ENCODE peak calls at places on chromosome 7, in four cellular contexts. One of them, this sample, is unnamed.

GRCh38 chr7:33649476-33650441 is 255.6 kb upstream of the BMPER start:
- DNase-seq in GM12865: no peak
- DNase-seq in SK-MEL-5: no peak
- DNase-seq in H7: no peak
- DNase-seq in this sample: no peak

GRCh38 chr7:69827140-69827919 is 229.1 kb downstream of the AUTS2 start:
- DNase-seq in GM12865: no peak
- DNase-seq in SK-MEL-5: no peak
- DNase-seq in H7: no peak
- DNase-seq in this sample: no peak

GRCh38 chr7:128389085-128389814 is 20.5 kb downstream of the IMPDH1 start:
- DNase-seq in GM12865: no peak
- DNase-seq in SK-MEL-5: no peak
- DNase-seq in H7: peak; percentile 79
- DNase-seq in this sample: no peak

GRCh38 chr7:66937940-66938339 is 16.9 kb downstream of the TMEM248 start:
- DNase-seq in GM12865: no peak
- DNase-seq in SK-MEL-5: no peak
- DNase-seq in H7: no peak
- DNase-seq in this sample: no peak

GRCh38 chr7:16921644-16922257 is 40.0 kb upstream of the AGR3 start:
- DNase-seq in GM12865: no peak
- DNase-seq in SK-MEL-5: no peak
- DNase-seq in H7: no peak
- DNase-seq in this sample: no peak

GRCh38 chr7:26856481-26856880 is 7.9 kb downstream of the SKAP2 start:
- DNase-seq in GM12865: no peak
- DNase-seq in SK-MEL-5: peak; percentile 28
- DNase-seq in H7: no peak
- DNase-seq in this sample: no peak

GRCh38 chr7:74482629-74483401 is 29.1 kb downstream of the GTF2IRD1 start:
- DNase-seq in GM12865: no peak
- DNase-seq in SK-MEL-5: no peak
- DNase-seq in H7: no peak
- DNase-seq in this sample: no peak

GRCh38 chr7:100431286-100431735 is 1.7 kb downstream of the MEPCE start:
- DNase-seq in GM12865: no peak
- DNase-seq in SK-MEL-5: no peak
- DNase-seq in H7: peak; percentile 36
- DNase-seq in this sample: no peak

GRCh38 chr7:157961731-157962457 is 625.1 kb downstream of the DNAJB6 start:
- DNase-seq in GM12865: no peak
- DNase-seq in SK-MEL-5: no peak
- DNase-seq in H7: peak; percentile 67
- DNase-seq in this sample: no peak

GRCh38 chr7:3095046-3095445 is 51.4 kb upstream of the CARD11 start:
- DNase-seq in GM12865: peak; percentile 62
- DNase-seq in SK-MEL-5: no peak
- DNase-seq in H7: no peak
- DNase-seq in this sample: peak; percentile 20

GRCh38 chr7:100966542-100967291 is 2.6 kb upstream of the MUC12 start:
- DNase-seq in GM12865: no peak
- DNase-seq in SK-MEL-5: no peak
- DNase-seq in H7: peak; percentile 78
- DNase-seq in this sample: no peak

This sample was measured in GM18507.